ENCODE peak calls at places on chromosomes 12 and 14, in eight cellular contexts. Q is LHCN-M2; G is NCI-H1417; J is amniotic stem cell; F is stimulated activated naive CD8-positive, alpha-beta T cell treated with anti-CD3 and anti-CD28 coated beads, Interleukin-15, Interleukin-2, amounts not matched to agents 100 U/mL and 50 U/mL, for 24 hours; B is ACHN; Z is GM20000; M is fibroblast of gingiva. R is an unnamed sample.

GRCh38 chr12:96383991-96384390 is 16.2 kb downstream of the CDK17 start:
- DNase-seq in Q (peak), G (no peak), J (no peak), F (no peak), B (no peak), Z (no peak), M (peak), R (no peak)

GRCh38 chr14:36056846-36057245 is 119.7 kb downstream of the PTCSC3 start:
- DNase-seq in Q (no peak), G (no peak), J (no peak), F (no peak), B (no peak), Z (no peak), M (no peak), R (no peak)

GRCh38 chr12:121465921-121466799 is 66.2 kb downstream of the RNF34 start:
- DNase-seq in Q (peak), G (peak), J (no peak), F (peak), B (peak), Z (peak), M (no peak), R (peak)

GRCh38 chr12:52182898-52183543 is 8.8 kb downstream of the KRT80 start:
- DNase-seq in Q (peak), G (peak), J (no peak), F (no peak), B (no peak), Z (no peak), M (no peak), R (no peak)

GRCh38 chr14:76153919-76154318 is 2.2 kb downstream of the GPATCH2L start:
- DNase-seq in Q (no peak), G (no peak), J (no peak), F (no peak), B (no peak), Z (no peak), M (no peak), R (no peak)

GRCh38 chr12:54411398-54412241 is 7.4 kb downstream of the ITGA5 start:
- DNase-seq in Q (peak), G (no peak), J (peak), F (peak), B (peak), Z (no peak), M (peak), R (peak)

GRCh38 chr12:23550753-23551152 is 398.7 kb downstream of the SOX5 start:
- DNase-seq in Q (no peak), G (peak), J (no peak), F (no peak), B (no peak), Z (no peak), M (no peak), R (no peak)

GRCh38 chr12:104348283-104348993 is 44.9 kb downstream of the EID3 start:
- DNase-seq in Q (no peak), G (no peak), J (no peak), F (no peak), B (no peak), Z (no peak), M (no peak), R (no peak)

GRCh38 chr14:102505775-102506598 is 3.6 kb downstream of the ANKRD9 start:
- DNase-seq in Q (no peak), G (no peak), J (no peak), F (no peak), B (no peak), Z (no peak), M (no peak), R (no peak)

GRCh38 chr14:53167602-53168328 is 14.6 kb upstream of the DDHD1 start:
- DNase-seq in Q (peak), G (no peak), J (no peak), F (no peak), B (no peak), Z (no peak), M (peak), R (no peak)

GRCh38 chr12:84632556-84632955 is 280.0 kb downstream of the SLC6A15 start:
- DNase-seq in Q (no peak), G (no peak), J (peak), F (no peak), B (peak), Z (no peak), M (no peak), R (no peak)

GRCh38 chr12:122874081-122874480 is 21.8 kb downstream of the VPS37B start:
- DNase-seq in Q (no peak), G (no peak), J (no peak), F (peak), B (no peak), Z (no peak), M (no peak), R (no peak)

GRCh38 chr14:104442611-104443390 is 136.8 kb upstream of the C14orf180 start:
- DNase-seq in Q (no peak), G (no peak), J (no peak), F (no peak), B (no peak), Z (no peak), M (no peak), R (no peak)

GRCh38 chr12:92608418-92609091 is 94.2 kb upstream of the PLEKHG7 start:
- DNase-seq in Q (peak), G (peak), J (no peak), F (no peak), B (peak), Z (peak), M (peak), R (peak)

GRCh38 chr12:119008691-119009221 is 27.4 kb downstream of the SRRM4 start:
- DNase-seq in Q (no peak), G (peak), J (no peak), F (no peak), B (no peak), Z (no peak), M (no peak), R (no peak)

GRCh38 chr14:101226603-101227425 is 323.3 kb upstream of the RTL1 start:
- DNase-seq in Q (no peak), G (no peak), J (no peak), F (no peak), B (no peak), Z (no peak), M (no peak), R (no peak)

GRCh38 chr14:77265561-77266335 is 5.3 kb downstream of the NGB start:
- DNase-seq in Q (no peak), G (no peak), J (no peak), F (no peak), B (no peak), Z (no peak), M (no peak), R (no peak)

GRCh38 chr12:3732901-3733300 is 20.0 kb downstream of the CRACR2A start:
- DNase-seq in Q (no peak), G (peak), J (no peak), F (no peak), B (no peak), Z (no peak), M (no peak), R (no peak)

GRCh38 chr12:92493816-92494215 is 209.0 kb upstream of the PLEKHG7 start:
- DNase-seq in Q (peak), G (no peak), J (no peak), F (no peak), B (no peak), Z (no peak), M (no peak), R (no peak)

GRCh38 chr12:113479578-113480335 is 8.1 kb upstream of the LHX5 start:
- DNase-seq in Q (no peak), G (peak), J (no peak), F (peak), B (peak), Z (peak), M (peak), R (peak)

GRCh38 chr12:45259732-45260480 is 44.0 kb downstream of the ANO6 start:
- DNase-seq in Q (peak), G (no peak), J (no peak), F (no peak), B (no peak), Z (no peak), M (peak), R (peak)

R was measured in A673.